ENCODE peak calls at places on chromosomes 11 and 22, in eight cellular contexts. One of them, this sample, is unnamed. For H3K36me3, the result is how much of the 10 kb centered on the place peaks cover.

GRCh38 chr22:31350410-31350863 is 4.3 kb upstream of the PATZ1 start:
- DNase-seq in CD8-positive, alpha-beta memory T cell: no peak
- DNase-seq in body of pancreas: peak
- DNase-seq in stomach: peak
- DNase-seq in cardiac muscle cell: peak
- DNase-seq in heart left ventricle: no peak
- DNase-seq in esophagus squamous epithelium: no peak
- DNase-seq in endodermal cell: no peak
- DNase-seq in this sample: no peak

GRCh38 chr22:32824531-32825315 is 23.2 kb downstream of the TIMP3 start:
- DNase-seq in esophagus squamous epithelium: no peak
- DNase-seq in stomach: no peak
- DNase-seq in CD8-positive, alpha-beta memory T cell: no peak
- DNase-seq in heart left ventricle: no peak
- DNase-seq in endodermal cell: no peak
- DNase-seq in body of pancreas: no peak
- DNase-seq in cardiac muscle cell: no peak
- DNase-seq in this sample: peak

GRCh38 chr11:46229250-46229649 is 48.2 kb upstream of the CREB3L1 start:
- DNase-seq in body of pancreas: no peak
- DNase-seq in endodermal cell: no peak
- DNase-seq in heart left ventricle: no peak
- DNase-seq in stomach: no peak
- DNase-seq in esophagus squamous epithelium: no peak
- DNase-seq in CD8-positive, alpha-beta memory T cell: no peak
- DNase-seq in cardiac muscle cell: no peak
- DNase-seq in this sample: no peak

GRCh38 chr11:111081021-111081511 is 164.5 kb upstream of the POU2AF2 start:
- DNase-seq in body of pancreas: no peak
- DNase-seq in endodermal cell: no peak
- DNase-seq in heart left ventricle: no peak
- DNase-seq in stomach: no peak
- DNase-seq in cardiac muscle cell: peak
- DNase-seq in CD8-positive, alpha-beta memory T cell: no peak
- DNase-seq in esophagus squamous epithelium: no peak
- DNase-seq in this sample: no peak

GRCh38 chr11:76310832-76311231 is 70.1 kb downstream of the THAP12 start:
- DNase-seq in stomach: no peak
- DNase-seq in CD8-positive, alpha-beta memory T cell: no peak
- DNase-seq in heart left ventricle: no peak
- DNase-seq in body of pancreas: no peak
- DNase-seq in esophagus squamous epithelium: no peak
- DNase-seq in cardiac muscle cell: no peak
- DNase-seq in endodermal cell: no peak
- DNase-seq in this sample: no peak

GRCh38 chr11:90737328-90738050 is 514.6 kb upstream of the CHORDC1 start:
- DNase-seq in heart left ventricle: no peak
- DNase-seq in cardiac muscle cell: no peak
- DNase-seq in stomach: no peak
- DNase-seq in CD8-positive, alpha-beta memory T cell: no peak
- DNase-seq in body of pancreas: no peak
- DNase-seq in esophagus squamous epithelium: no peak
- DNase-seq in endodermal cell: peak
- DNase-seq in this sample: no peak

GRCh38 chr11:133898031-133898769 is 52.9 kb upstream of the SPATA19 start:
- DNase-seq in endodermal cell: peak
- DNase-seq in body of pancreas: no peak
- DNase-seq in CD8-positive, alpha-beta memory T cell: no peak
- DNase-seq in cardiac muscle cell: no peak
- DNase-seq in stomach: peak
- DNase-seq in heart left ventricle: no peak
- DNase-seq in esophagus squamous epithelium: no peak
- DNase-seq in this sample: no peak

GRCh38 chr11:72769680-72770079 is 17.5 kb upstream of the ARAP1 start:
- DNase-seq in stomach: no peak
- DNase-seq in CD8-positive, alpha-beta memory T cell: no peak
- DNase-seq in cardiac muscle cell: no peak
- DNase-seq in body of pancreas: no peak
- DNase-seq in esophagus squamous epithelium: no peak
- DNase-seq in heart left ventricle: no peak
- DNase-seq in endodermal cell: no peak
- DNase-seq in this sample: no peak

GRCh38 chr22:46340676-46341075 is 5.2 kb downstream of the TRMU start:
- DNase-seq in heart left ventricle: no peak
- DNase-seq in cardiac muscle cell: no peak
- DNase-seq in CD8-positive, alpha-beta memory T cell: no peak
- DNase-seq in esophagus squamous epithelium: no peak
- DNase-seq in endodermal cell: no peak
- DNase-seq in body of pancreas: no peak
- DNase-seq in stomach: no peak
- DNase-seq in this sample: no peak
- H3K36me3 ChIP-seq in heart left ventricle: half or more
- H3K36me3 ChIP-seq in cardiac muscle cell: under half
- H3K36me3 ChIP-seq in CD8-positive, alpha-beta memory T cell: under half
- H3K36me3 ChIP-seq in esophagus squamous epithelium: under half
- H3K36me3 ChIP-seq in endodermal cell: half or more
- H3K36me3 ChIP-seq in body of pancreas: under half
- H3K36me3 ChIP-seq in stomach: half or more
- H3K36me3 ChIP-seq in this sample: half or more

GRCh38 chr11:65853249-65853979 is 4.6 kb downstream of the CFL1 start:
- DNase-seq in endodermal cell: peak
- DNase-seq in stomach: no peak
- DNase-seq in heart left ventricle: no peak
- DNase-seq in CD8-positive, alpha-beta memory T cell: no peak
- DNase-seq in esophagus squamous epithelium: no peak
- DNase-seq in cardiac muscle cell: no peak
- DNase-seq in body of pancreas: no peak
- DNase-seq in this sample: no peak
- H3K36me3 ChIP-seq in endodermal cell: half or more
- H3K36me3 ChIP-seq in stomach: half or more
- H3K36me3 ChIP-seq in heart left ventricle: under half
- H3K36me3 ChIP-seq in CD8-positive, alpha-beta memory T cell: under half
- H3K36me3 ChIP-seq in esophagus squamous epithelium: under half
- H3K36me3 ChIP-seq in cardiac muscle cell: under half
- H3K36me3 ChIP-seq in body of pancreas: under half
- H3K36me3 ChIP-seq in this sample: under half

GRCh38 chr11:118648291-118648690 is 31.2 kb downstream of the TREH start:
- DNase-seq in body of pancreas: no peak
- DNase-seq in endodermal cell: no peak
- DNase-seq in esophagus squamous epithelium: no peak
- DNase-seq in heart left ventricle: peak
- DNase-seq in stomach: no peak
- DNase-seq in CD8-positive, alpha-beta memory T cell: no peak
- DNase-seq in cardiac muscle cell: no peak
- DNase-seq in this sample: no peak

GRCh38 chr11:118652681-118653181 is 26.7 kb downstream of the TREH start:
- DNase-seq in cardiac muscle cell: no peak
- DNase-seq in stomach: no peak
- DNase-seq in body of pancreas: no peak
- DNase-seq in endodermal cell: no peak
- DNase-seq in esophagus squamous epithelium: no peak
- DNase-seq in CD8-positive, alpha-beta memory T cell: no peak
- DNase-seq in heart left ventricle: peak
- DNase-seq in this sample: no peak

GRCh38 chr11:118651820-118652219 is 27.6 kb downstream of the TREH start:
- DNase-seq in heart left ventricle: peak
- DNase-seq in endodermal cell: no peak
- DNase-seq in body of pancreas: no peak
- DNase-seq in stomach: no peak
- DNase-seq in esophagus squamous epithelium: no peak
- DNase-seq in CD8-positive, alpha-beta memory T cell: no peak
- DNase-seq in cardiac muscle cell: no peak
- DNase-seq in this sample: no peak

GRCh38 chr11:118650366-118650765 is 29.1 kb downstream of the TREH start:
- DNase-seq in esophagus squamous epithelium: no peak
- DNase-seq in cardiac muscle cell: no peak
- DNase-seq in stomach: no peak
- DNase-seq in heart left ventricle: peak
- DNase-seq in body of pancreas: no peak
- DNase-seq in CD8-positive, alpha-beta memory T cell: no peak
- DNase-seq in endodermal cell: no peak
- DNase-seq in this sample: no peak

DNA sequence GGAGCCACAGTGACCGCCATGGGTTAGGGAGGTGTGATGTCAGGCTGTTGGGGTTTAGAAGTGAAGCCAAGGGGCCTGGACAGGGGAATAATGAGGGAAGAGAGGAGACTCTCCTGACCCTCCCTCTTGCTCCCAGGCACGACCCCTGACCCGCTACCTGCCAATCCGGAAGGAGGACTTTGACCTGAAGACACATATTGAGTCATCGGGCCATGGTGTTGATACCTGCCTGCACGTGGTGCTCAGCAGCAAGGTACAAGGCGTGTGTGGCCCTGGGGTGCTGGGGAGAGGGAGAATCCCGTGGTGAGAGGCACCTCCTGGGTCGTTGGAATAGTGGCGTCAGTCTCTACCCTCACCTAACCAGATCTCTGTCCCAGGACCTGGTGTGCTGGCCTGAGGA is 29.5 kb downstream of the TREH start:
- DNase-seq in heart left ventricle: peak
- DNase-seq in CD8-positive, alpha-beta memory T cell: no peak
- DNase-seq in esophagus squamous epithelium: no peak
- DNase-seq in body of pancreas: no peak
- DNase-seq in endodermal cell: no peak
- DNase-seq in stomach: no peak
- DNase-seq in cardiac muscle cell: no peak
- DNase-seq in this sample: peak
- H3K36me3 ChIP-seq in heart left ventricle: half or more
- H3K36me3 ChIP-seq in CD8-positive, alpha-beta memory T cell: under half
- H3K36me3 ChIP-seq in esophagus squamous epithelium: under half
- H3K36me3 ChIP-seq in body of pancreas: under half
- H3K36me3 ChIP-seq in endodermal cell: under half
- H3K36me3 ChIP-seq in stomach: half or more
- H3K36me3 ChIP-seq in cardiac muscle cell: under half
- H3K36me3 ChIP-seq in this sample: half or more

DNA sequence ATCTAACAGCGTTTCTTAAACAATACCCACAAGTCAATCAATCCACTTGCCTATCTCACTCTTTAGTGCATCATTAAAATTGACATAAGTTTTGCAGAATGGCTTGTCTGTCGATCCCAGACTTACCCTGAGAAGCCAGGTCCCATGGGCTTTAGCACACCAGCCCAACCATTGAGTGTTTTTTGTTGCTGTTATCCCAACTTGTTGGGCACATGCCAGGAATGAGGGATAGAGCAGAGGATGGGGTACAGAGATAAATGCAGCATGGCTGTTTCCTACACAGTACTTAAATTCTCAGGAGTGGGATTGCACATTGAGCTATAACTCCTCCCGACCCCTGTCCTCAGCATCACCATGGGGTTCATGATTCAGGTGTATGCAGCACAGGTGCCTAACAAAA is 64.2 kb upstream of the RASSF10 start:
- DNase-seq in esophagus squamous epithelium: no peak
- DNase-seq in stomach: no peak
- DNase-seq in endodermal cell: no peak
- DNase-seq in heart left ventricle: no peak
- DNase-seq in CD8-positive, alpha-beta memory T cell: no peak
- DNase-seq in body of pancreas: no peak
- DNase-seq in cardiac muscle cell: no peak
- DNase-seq in this sample: no peak
- H3K36me3 ChIP-seq in esophagus squamous epithelium: under half
- H3K36me3 ChIP-seq in stomach: under half
- H3K36me3 ChIP-seq in endodermal cell: half or more
- H3K36me3 ChIP-seq in heart left ventricle: under half
- H3K36me3 ChIP-seq in CD8-positive, alpha-beta memory T cell: under half
- H3K36me3 ChIP-seq in body of pancreas: under half
- H3K36me3 ChIP-seq in cardiac muscle cell: under half
- H3K36me3 ChIP-seq in this sample: under half

GRCh38 chr11:130899106-130899505 is 17.2 kb downstream of the SNX19 start:
- DNase-seq in esophagus squamous epithelium: no peak
- DNase-seq in endodermal cell: no peak
- DNase-seq in cardiac muscle cell: no peak
- DNase-seq in body of pancreas: no peak
- DNase-seq in stomach: peak
- DNase-seq in heart left ventricle: no peak
- DNase-seq in CD8-positive, alpha-beta memory T cell: no peak
- DNase-seq in this sample: no peak
- H3K36me3 ChIP-seq in esophagus squamous epithelium: under half
- H3K36me3 ChIP-seq in endodermal cell: half or more
- H3K36me3 ChIP-seq in cardiac muscle cell: half or more
- H3K36me3 ChIP-seq in body of pancreas: under half
- H3K36me3 ChIP-seq in stomach: half or more
- H3K36me3 ChIP-seq in heart left ventricle: half or more
- H3K36me3 ChIP-seq in CD8-positive, alpha-beta memory T cell: half or more
- H3K36me3 ChIP-seq in this sample: half or more

DNA sequence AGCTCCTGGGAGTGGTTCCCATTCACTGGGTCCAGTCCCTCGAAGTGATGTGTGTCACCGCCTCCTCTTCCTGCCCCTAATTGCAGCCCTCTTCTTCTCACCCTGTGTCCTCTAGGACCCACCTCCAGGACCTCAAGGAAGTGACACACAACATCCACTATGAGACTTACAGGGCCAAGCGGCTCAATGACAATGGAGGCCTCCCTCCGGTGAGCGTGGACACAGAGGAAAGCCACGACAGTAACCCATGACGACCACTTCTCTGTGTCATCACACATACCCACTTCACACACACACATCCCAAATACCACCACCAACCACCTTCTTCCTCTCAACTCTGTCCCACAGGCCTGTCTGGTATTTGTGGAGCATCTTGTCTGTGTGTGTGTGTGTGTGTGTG is 4.1 kb upstream of the WBP2NL start:
- DNase-seq in endodermal cell: peak
- DNase-seq in cardiac muscle cell: no peak
- DNase-seq in CD8-positive, alpha-beta memory T cell: no peak
- DNase-seq in body of pancreas: no peak
- DNase-seq in heart left ventricle: no peak
- DNase-seq in esophagus squamous epithelium: no peak
- DNase-seq in stomach: peak
- DNase-seq in this sample: no peak
- H3K36me3 ChIP-seq in endodermal cell: under half
- H3K36me3 ChIP-seq in cardiac muscle cell: under half
- H3K36me3 ChIP-seq in CD8-positive, alpha-beta memory T cell: under half
- H3K36me3 ChIP-seq in body of pancreas: under half
- H3K36me3 ChIP-seq in heart left ventricle: under half
- H3K36me3 ChIP-seq in esophagus squamous epithelium: under half
- H3K36me3 ChIP-seq in stomach: under half
- H3K36me3 ChIP-seq in this sample: under half

DNA sequence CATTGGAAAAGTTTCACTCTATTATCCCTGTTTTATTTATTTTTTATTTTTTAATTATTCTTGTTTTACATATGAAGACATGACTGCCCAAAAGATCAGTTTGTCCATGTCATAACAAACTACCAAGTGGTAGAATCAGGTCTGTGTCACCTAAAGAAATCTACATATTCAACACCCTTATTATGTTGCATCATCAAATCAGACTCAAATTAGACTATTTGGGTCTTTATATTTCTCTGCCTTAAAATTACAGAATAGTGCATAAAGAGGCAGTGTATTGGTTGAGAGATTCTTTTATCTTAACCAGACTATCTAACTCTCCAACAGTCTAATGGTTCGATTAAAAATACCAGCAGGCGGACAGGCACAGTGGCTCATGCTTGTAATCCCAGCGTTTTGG is 18.5 kb upstream of the ATP5MG start:
- DNase-seq in esophagus squamous epithelium: no peak
- DNase-seq in cardiac muscle cell: no peak
- DNase-seq in endodermal cell: no peak
- DNase-seq in heart left ventricle: no peak
- DNase-seq in CD8-positive, alpha-beta memory T cell: no peak
- DNase-seq in body of pancreas: no peak
- DNase-seq in stomach: no peak
- DNase-seq in this sample: no peak
- H3K36me3 ChIP-seq in esophagus squamous epithelium: half or more
- H3K36me3 ChIP-seq in cardiac muscle cell: under half
- H3K36me3 ChIP-seq in endodermal cell: half or more
- H3K36me3 ChIP-seq in heart left ventricle: half or more
- H3K36me3 ChIP-seq in CD8-positive, alpha-beta memory T cell: half or more
- H3K36me3 ChIP-seq in body of pancreas: half or more
- H3K36me3 ChIP-seq in stomach: half or more
- H3K36me3 ChIP-seq in this sample: half or more